ENCODE peak calls at places on chromosomes 11 and 22, in four cellular contexts. H is amniotic stem cell, T is nephron progenitor cell, Z is NCI-H460. V is an unnamed sample.

GRCh38 chr22:44328762-44329161 is 16.0 kb upstream of the SHISAL1 start:
- DNase-seq in Z (no peak), T (no peak), H (no peak), V (no peak)

GRCh38 chr11:114200785-114201184 is 95.4 kb upstream of the NNMT start:
- DNase-seq in Z (no peak), T (no peak), H (no peak), V (no peak)

GRCh38 chr11:45176996-45177395 is 30.6 kb downstream of the PRDM11 start:
- DNase-seq in Z (no peak), T (no peak), H (no peak), V (no peak)

GRCh38 chr22:46860562-46860961 is 98.1 kb downstream of the TBC1D22A start:
- DNase-seq in H (no peak), Z (no peak), T (no peak), V (no peak)

GRCh38 chr22:41021655-41022454 is 70.5 kb upstream of the EP300 start:
- DNase-seq in H (no peak), Z (peak; percentile 30), T (peak; percentile 70), V (peak; percentile 67)

GRCh38 chr22:42428025-42428424 is 4.2 kb downstream of the NFAM1 start:
- DNase-seq in Z (no peak), H (no peak), T (no peak), V (no peak)

GRCh38 chr11:17750013-17750816 is 15.6 kb downstream of the KCNC1 start:
- DNase-seq in Z (no peak), H (no peak), T (no peak), V (no peak)

GRCh38 chr11:64297722-64298358 is 2.3 kb upstream of the CATSPERZ start:
- DNase-seq in Z (no peak), H (no peak), T (no peak), V (no peak)

GRCh38 chr22:19463491-19464469 is 15.2 kb downstream of the UFD1 start:
- DNase-seq in Z (no peak), H (peak; percentile 59), T (no peak), V (no peak)

GRCh38 chr22:20523118-20523983 is 15.9 kb downstream of the MED15 start:
- DNase-seq in T (no peak), H (no peak), Z (no peak), V (no peak)

GRCh38 chr22:24290459-24290858 is 19.8 kb downstream of the SPECC1L start:
- DNase-seq in Z (no peak), T (no peak), H (no peak), V (no peak)

GRCh38 chr11:62909107-62909894 is 11.9 kb downstream of the CHRM1 start:
- DNase-seq in Z (no peak), H (no peak), T (peak; percentile 77), V (peak; percentile 82)

GRCh38 chr11:104668797-104669463 is 229.3 kb downstream of the CASP12 start:
- DNase-seq in H (peak; percentile 41), Z (peak; percentile 32), T (no peak), V (peak; percentile 5)

GRCh38 chr11:83241291-83241946 is 44.7 kb downstream of the CCDC90B start:
- DNase-seq in Z (peak; percentile 68), H (peak; percentile 58), T (peak; percentile 48), V (no peak)

GRCh38 chr11:33891714-33892327 is at the start of gene LMO2:
- DNase-seq in Z (no peak), H (no peak), T (no peak), V (no peak)

GRCh38 chr22:23497016-23497885 is 82.8 kb downstream of the IGLL1 start:
- DNase-seq in T (no peak), Z (no peak), H (no peak), V (no peak)

GRCh38 chr11:2329551-2329950 is 27.7 kb downstream of the TSPAN32 start:
- DNase-seq in Z (no peak), T (no peak), H (no peak), V (no peak)

GRCh38 chr11:12692238-12693074 is 18.2 kb downstream of the TEAD1 start:
- DNase-seq in Z (peak; percentile 56), T (peak; percentile 81), H (peak; percentile 73), V (peak; percentile 73)

GRCh38 chr11:59200421-59200746 is 12.3 kb downstream of the MPEG1 start:
- DNase-seq in Z (no peak), H (no peak), T (no peak), V (no peak)

GRCh38 chr11:2209370-2209801 is 37.8 kb upstream of the TH start:
- DNase-seq in T (no peak), H (no peak), Z (no peak), V (no peak)

GRCh38 chr11:843086-843704 is 543 bp downstream of the TSPAN4 start:
- DNase-seq in T (peak; percentile 47), Z (no peak), H (no peak), V (no peak)